ENCODE peak calls at places on chromosome 2, in four cellular contexts. One of them, this sample, is unnamed.

GRCh38 chr2:168810235-168810634 is 7.8 kb downstream of the NOSTRIN start:
- DNase-seq in suprapubic skin: no peak
- DNase-seq in CD4-positive, CD25-positive, alpha-beta regulatory T cell: no peak
- DNase-seq in heart right ventricle: no peak
- DNase-seq in this sample: no peak

GRCh38 chr2:26754972-26755670 is 9.0 kb upstream of the SLC35F6 start:
- DNase-seq in suprapubic skin: no peak
- DNase-seq in CD4-positive, CD25-positive, alpha-beta regulatory T cell: no peak
- DNase-seq in heart right ventricle: no peak
- DNase-seq in this sample: no peak

GRCh38 chr2:224574423-224575084 is 10.6 kb downstream of the CUL3 start:
- DNase-seq in suprapubic skin: no peak
- DNase-seq in CD4-positive, CD25-positive, alpha-beta regulatory T cell: no peak
- DNase-seq in heart right ventricle: no peak
- DNase-seq in this sample: no peak

GRCh38 chr2:207133862-207134519 is 31.8 kb downstream of the KLF7 start:
- DNase-seq in suprapubic skin: no peak
- DNase-seq in CD4-positive, CD25-positive, alpha-beta regulatory T cell: no peak
- DNase-seq in heart right ventricle: peak; percentile 56
- DNase-seq in this sample: peak; percentile 89

GRCh38 chr2:209771474-209772292 is at the start of gene UNC80:
- DNase-seq in suprapubic skin: no peak
- DNase-seq in CD4-positive, CD25-positive, alpha-beta regulatory T cell: no peak
- DNase-seq in heart right ventricle: peak; percentile 64
- DNase-seq in this sample: no peak

GRCh38 chr2:81937944-81938343 is 1633.4 kb upstream of the LRRTM1 start:
- DNase-seq in suprapubic skin: no peak
- DNase-seq in CD4-positive, CD25-positive, alpha-beta regulatory T cell: no peak
- DNase-seq in heart right ventricle: no peak
- DNase-seq in this sample: no peak

GRCh38 chr2:135904590-135904989 is 28.3 kb upstream of the MCM6 start:
- DNase-seq in suprapubic skin: no peak
- DNase-seq in CD4-positive, CD25-positive, alpha-beta regulatory T cell: no peak
- DNase-seq in heart right ventricle: no peak
- DNase-seq in this sample: no peak

GRCh38 chr2:40041983-40042382 is 262.9 kb upstream of the THUMPD2 start:
- DNase-seq in suprapubic skin: no peak
- DNase-seq in CD4-positive, CD25-positive, alpha-beta regulatory T cell: no peak
- DNase-seq in heart right ventricle: no peak
- DNase-seq in this sample: no peak

GRCh38 chr2:37800176-37800835 is 124.8 kb upstream of the RMDN2 start:
- DNase-seq in suprapubic skin: no peak
- DNase-seq in CD4-positive, CD25-positive, alpha-beta regulatory T cell: no peak
- DNase-seq in heart right ventricle: no peak
- DNase-seq in this sample: no peak

GRCh38 chr2:55943466-55943865 is 19.9 kb upstream of the EFEMP1 start:
- DNase-seq in suprapubic skin: no peak
- DNase-seq in CD4-positive, CD25-positive, alpha-beta regulatory T cell: no peak
- DNase-seq in heart right ventricle: no peak
- DNase-seq in this sample: no peak

GRCh38 chr2:195498176-195498575 is 158.8 kb upstream of the SLC39A10 start:
- DNase-seq in suprapubic skin: no peak
- DNase-seq in CD4-positive, CD25-positive, alpha-beta regulatory T cell: peak; percentile 27
- DNase-seq in heart right ventricle: no peak
- DNase-seq in this sample: no peak

GRCh38 chr2:222532315-222532714 is 108.0 kb downstream of the SGPP2 start:
- DNase-seq in suprapubic skin: no peak
- DNase-seq in CD4-positive, CD25-positive, alpha-beta regulatory T cell: no peak
- DNase-seq in heart right ventricle: no peak
- DNase-seq in this sample: no peak

GRCh38 chr2:30238143-30238800 is 6.9 kb downstream of the LBH start:
- DNase-seq in suprapubic skin: peak; percentile 71
- DNase-seq in CD4-positive, CD25-positive, alpha-beta regulatory T cell: no peak
- DNase-seq in heart right ventricle: no peak
- DNase-seq in this sample: peak; percentile 62

GRCh38 chr2:120741514-120742448 is 6.1 kb downstream of the GLI2 start:
- DNase-seq in suprapubic skin: no peak
- DNase-seq in CD4-positive, CD25-positive, alpha-beta regulatory T cell: no peak
- DNase-seq in heart right ventricle: no peak
- DNase-seq in this sample: peak; percentile 66

GRCh38 chr2:28593356-28593755 is 97.5 kb downstream of the PLB1 start:
- DNase-seq in suprapubic skin: no peak
- DNase-seq in CD4-positive, CD25-positive, alpha-beta regulatory T cell: no peak
- DNase-seq in heart right ventricle: no peak
- DNase-seq in this sample: peak; percentile 54

GRCh38 chr2:28592481-28592880 is 96.6 kb downstream of the PLB1 start:
- DNase-seq in suprapubic skin: no peak
- DNase-seq in CD4-positive, CD25-positive, alpha-beta regulatory T cell: no peak
- DNase-seq in heart right ventricle: no peak
- DNase-seq in this sample: peak; percentile 70

GRCh38 chr2:28595323-28595722 is 99.5 kb downstream of the PLB1 start:
- DNase-seq in suprapubic skin: no peak
- DNase-seq in CD4-positive, CD25-positive, alpha-beta regulatory T cell: no peak
- DNase-seq in heart right ventricle: no peak
- DNase-seq in this sample: no peak

GRCh38 chr2:28594029-28594368 is 98.1 kb downstream of the PLB1 start:
- DNase-seq in suprapubic skin: no peak
- DNase-seq in CD4-positive, CD25-positive, alpha-beta regulatory T cell: no peak
- DNase-seq in heart right ventricle: no peak
- DNase-seq in this sample: no peak

GRCh38 chr2:28594369-28595108 is 98.7 kb downstream of the PLB1 start:
- DNase-seq in suprapubic skin: peak; percentile 95
- DNase-seq in CD4-positive, CD25-positive, alpha-beta regulatory T cell: peak; percentile 74
- DNase-seq in heart right ventricle: peak; percentile 86
- DNase-seq in this sample: peak; percentile 90
- H3K4me3 ChIP-seq in suprapubic skin: peak overlapping the region; percentile 16
- H3K4me3 ChIP-seq in CD4-positive, CD25-positive, alpha-beta regulatory T cell: peak overlapping the region; percentile 63
- H3K4me3 ChIP-seq in heart right ventricle: peak overlapping the region; percentile 26
- H3K4me3 ChIP-seq in this sample: peak overlapping the region; percentile 32

DNA sequence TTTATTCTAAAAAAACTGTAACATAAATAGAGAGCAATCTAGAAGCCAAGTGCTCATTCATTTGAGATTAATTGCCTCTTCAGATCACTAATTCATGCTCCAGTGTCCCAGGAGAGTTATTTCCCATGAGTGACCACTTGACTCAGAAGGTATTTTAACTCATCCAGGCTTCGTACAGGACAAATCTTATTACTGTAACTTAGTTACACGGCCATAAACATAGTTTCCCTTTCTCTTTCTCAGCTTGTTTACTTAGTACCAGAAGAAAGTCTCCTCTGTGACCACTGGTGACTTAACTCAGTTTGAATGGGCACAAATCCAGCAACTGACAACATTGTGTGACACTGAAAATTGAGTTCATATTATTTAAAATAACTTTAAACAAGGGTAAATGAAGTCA is 25.3 kb downstream of the MMADHC start:
- DNase-seq in suprapubic skin: no peak
- DNase-seq in CD4-positive, CD25-positive, alpha-beta regulatory T cell: no peak
- DNase-seq in heart right ventricle: no peak
- DNase-seq in this sample: no peak
- H3K4me3 ChIP-seq in suprapubic skin: no peak overlapping the region
- H3K4me3 ChIP-seq in CD4-positive, CD25-positive, alpha-beta regulatory T cell: no peak overlapping the region
- H3K4me3 ChIP-seq in heart right ventricle: no peak overlapping the region
- H3K4me3 ChIP-seq in this sample: no peak overlapping the region

GRCh38 chr2:106886916-106887758 is 1.2 kb upstream of the ST6GAL2 start:
- DNase-seq in suprapubic skin: no peak
- DNase-seq in CD4-positive, CD25-positive, alpha-beta regulatory T cell: no peak
- DNase-seq in heart right ventricle: peak; percentile 15
- DNase-seq in this sample: peak; percentile 78

GRCh38 chr2:106890611-106891010 is 4.6 kb upstream of the ST6GAL2 start:
- DNase-seq in suprapubic skin: no peak
- DNase-seq in CD4-positive, CD25-positive, alpha-beta regulatory T cell: no peak
- DNase-seq in heart right ventricle: no peak
- DNase-seq in this sample: no peak

GRCh38 chr2:106885981-106886915 is at the start of gene ST6GAL2:
- DNase-seq in suprapubic skin: no peak
- DNase-seq in CD4-positive, CD25-positive, alpha-beta regulatory T cell: no peak
- DNase-seq in heart right ventricle: peak; percentile 14
- DNase-seq in this sample: peak; percentile 80

GRCh38 chr2:106882658-106883057 is 3.3 kb downstream of the ST6GAL2 start:
- DNase-seq in suprapubic skin: no peak
- DNase-seq in CD4-positive, CD25-positive, alpha-beta regulatory T cell: no peak
- DNase-seq in heart right ventricle: no peak
- DNase-seq in this sample: no peak

DNA sequence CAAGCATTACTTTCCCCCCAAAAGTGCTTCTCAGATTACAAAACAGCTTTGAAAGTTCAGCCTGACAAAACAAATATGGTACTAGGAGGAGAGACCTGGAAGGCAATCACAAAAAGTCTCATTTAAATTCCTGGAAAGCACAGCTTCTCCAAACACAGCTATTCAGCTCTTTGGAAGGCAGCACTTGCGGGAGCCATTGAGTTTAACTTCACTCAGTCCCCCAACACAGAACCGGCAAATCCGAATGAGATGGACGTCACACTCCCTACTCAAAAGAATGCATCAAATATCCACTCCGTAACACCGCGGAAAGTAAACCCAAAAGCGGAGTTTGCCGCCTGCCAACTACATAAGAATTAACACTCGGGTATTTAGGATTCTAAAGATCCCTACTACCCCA is 641 bp downstream of the ST6GAL2 start:
- DNase-seq in suprapubic skin: no peak
- DNase-seq in CD4-positive, CD25-positive, alpha-beta regulatory T cell: no peak
- DNase-seq in heart right ventricle: no peak
- DNase-seq in this sample: no peak
- H3K4me3 ChIP-seq in suprapubic skin: peak overlapping the region; percentile 51
- H3K4me3 ChIP-seq in CD4-positive, CD25-positive, alpha-beta regulatory T cell: no peak overlapping the region
- H3K4me3 ChIP-seq in heart right ventricle: peak overlapping the region; percentile 59
- H3K4me3 ChIP-seq in this sample: peak overlapping the region; percentile 95

GRCh38 chr2:16462965-16463364 is 202.7 kb downstream of the CYRIA start:
- DNase-seq in suprapubic skin: no peak
- DNase-seq in CD4-positive, CD25-positive, alpha-beta regulatory T cell: no peak
- DNase-seq in heart right ventricle: no peak
- DNase-seq in this sample: no peak
- H3K4me3 ChIP-seq in suprapubic skin: no peak overlapping the region
- H3K4me3 ChIP-seq in CD4-positive, CD25-positive, alpha-beta regulatory T cell: no peak overlapping the region
- H3K4me3 ChIP-seq in heart right ventricle: no peak overlapping the region
- H3K4me3 ChIP-seq in this sample: no peak overlapping the region

GRCh38 chr2:5692561-5693287 is 540 bp downstream of the SOX11 start:
- DNase-seq in suprapubic skin: no peak
- DNase-seq in CD4-positive, CD25-positive, alpha-beta regulatory T cell: no peak
- DNase-seq in heart right ventricle: no peak
- DNase-seq in this sample: no peak

GRCh38 chr2:5695641-5696350 is 3.6 kb downstream of the SOX11 start:
- DNase-seq in suprapubic skin: no peak
- DNase-seq in CD4-positive, CD25-positive, alpha-beta regulatory T cell: no peak
- DNase-seq in heart right ventricle: no peak
- DNase-seq in this sample: no peak

GRCh38 chr2:5694016-5694690 is 2.0 kb downstream of the SOX11 start:
- DNase-seq in suprapubic skin: no peak
- DNase-seq in CD4-positive, CD25-positive, alpha-beta regulatory T cell: no peak
- DNase-seq in heart right ventricle: no peak
- DNase-seq in this sample: no peak

GRCh38 chr2:5691659-5692529 is at the start of gene SOX11:
- DNase-seq in suprapubic skin: no peak
- DNase-seq in CD4-positive, CD25-positive, alpha-beta regulatory T cell: no peak
- DNase-seq in heart right ventricle: peak; percentile 57
- DNase-seq in this sample: no peak

DNA sequence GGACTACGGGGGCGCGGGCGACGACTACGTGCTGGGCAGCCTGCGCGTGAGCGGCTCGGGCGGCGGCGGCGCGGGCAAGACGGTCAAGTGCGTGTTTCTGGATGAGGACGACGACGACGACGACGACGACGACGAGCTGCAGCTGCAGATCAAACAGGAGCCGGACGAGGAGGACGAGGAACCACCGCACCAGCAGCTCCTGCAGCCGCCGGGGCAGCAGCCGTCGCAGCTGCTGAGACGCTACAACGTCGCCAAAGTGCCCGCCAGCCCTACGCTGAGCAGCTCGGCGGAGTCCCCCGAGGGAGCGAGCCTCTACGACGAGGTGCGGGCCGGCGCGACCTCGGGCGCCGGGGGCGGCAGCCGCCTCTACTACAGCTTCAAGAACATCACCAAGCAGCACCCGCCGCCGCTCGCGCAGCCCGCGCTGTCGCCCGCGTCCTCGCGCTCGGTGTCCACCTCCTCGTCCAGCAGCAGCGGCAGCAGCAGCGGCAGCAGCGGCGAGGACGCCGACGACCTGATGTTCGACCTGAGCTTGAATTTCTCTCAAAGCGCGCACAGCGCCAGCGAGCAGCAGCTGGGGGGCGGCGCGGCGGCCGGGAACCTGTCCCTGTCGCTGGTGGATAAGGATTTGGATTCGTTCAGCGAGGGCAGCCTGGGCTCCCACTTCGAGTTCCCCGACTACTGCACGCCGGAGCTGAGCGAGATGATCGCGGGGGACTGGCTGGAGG is 1.3 kb downstream of the SOX11 start:
- DNase-seq in suprapubic skin: no peak
- DNase-seq in CD4-positive, CD25-positive, alpha-beta regulatory T cell: no peak
- DNase-seq in heart right ventricle: no peak
- DNase-seq in this sample: no peak
- H3K4me3 ChIP-seq in suprapubic skin: peak overlapping the region; percentile 30
- H3K4me3 ChIP-seq in CD4-positive, CD25-positive, alpha-beta regulatory T cell: no peak overlapping the region
- H3K4me3 ChIP-seq in heart right ventricle: peak overlapping the region; percentile 50
- H3K4me3 ChIP-seq in this sample: peak overlapping the region; percentile 57

This sample was measured in coronary artery.